ENCODE peak calls at places on chromosomes 1 and 21, in five cellular contexts. One of them, this sample, is unnamed.

GRCh38 chr1:44138239-44138638 is 3.2 kb downstream of the KLF18 start:
- DNase-seq in CD4-positive, alpha-beta memory T cell: no peak
- DNase-seq in nephron progenitor cell: no peak
- DNase-seq in uterus: no peak
- DNase-seq in HEK293T: no peak
- DNase-seq in this sample: no peak

GRCh38 chr1:39508857-39509305 is 17.4 kb downstream of the BMP8A start:
- DNase-seq in CD4-positive, alpha-beta memory T cell: no peak
- DNase-seq in nephron progenitor cell: no peak
- DNase-seq in uterus: no peak
- DNase-seq in HEK293T: no peak
- DNase-seq in this sample: no peak

GRCh38 chr1:183012301-183012994 is 10.8 kb upstream of the LAMC1 start:
- DNase-seq in CD4-positive, alpha-beta memory T cell: no peak
- DNase-seq in nephron progenitor cell: no peak
- DNase-seq in uterus: no peak
- DNase-seq in HEK293T: no peak
- DNase-seq in this sample: no peak

GRCh38 chr1:172332230-172332629 is 88.3 kb upstream of the C1orf105 start:
- DNase-seq in CD4-positive, alpha-beta memory T cell: no peak
- DNase-seq in nephron progenitor cell: no peak
- DNase-seq in uterus: no peak
- DNase-seq in HEK293T: no peak
- DNase-seq in this sample: no peak

GRCh38 chr1:99661780-99662179 is 15.9 kb downstream of the PALMD start:
- DNase-seq in CD4-positive, alpha-beta memory T cell: no peak
- DNase-seq in nephron progenitor cell: no peak
- DNase-seq in uterus: no peak
- DNase-seq in HEK293T: no peak
- DNase-seq in this sample: no peak

GRCh38 chr1:200437556-200438203 is 27.8 kb upstream of the ZNF281 start:
- DNase-seq in CD4-positive, alpha-beta memory T cell: peak
- DNase-seq in nephron progenitor cell: no peak
- DNase-seq in uterus: no peak
- DNase-seq in HEK293T: no peak
- DNase-seq in this sample: no peak

GRCh38 chr1:1890506-1891348 is at the start of gene GNB1:
- DNase-seq in CD4-positive, alpha-beta memory T cell: peak
- DNase-seq in nephron progenitor cell: peak
- DNase-seq in uterus: peak
- DNase-seq in HEK293T: peak
- DNase-seq in this sample: peak

GRCh38 chr1:234214129-234214910 is 158.9 kb upstream of the COA6 start:
- DNase-seq in CD4-positive, alpha-beta memory T cell: peak
- DNase-seq in nephron progenitor cell: peak
- DNase-seq in uterus: no peak
- DNase-seq in HEK293T: peak
- DNase-seq in this sample: no peak

GRCh38 chr1:61504840-61505239 is 220.1 kb downstream of the TM2D1 start:
- DNase-seq in CD4-positive, alpha-beta memory T cell: no peak
- DNase-seq in nephron progenitor cell: no peak
- DNase-seq in uterus: no peak
- DNase-seq in HEK293T: peak
- DNase-seq in this sample: no peak

GRCh38 chr1:192811594-192812239 is 2.9 kb downstream of the RGS2 start:
- DNase-seq in CD4-positive, alpha-beta memory T cell: no peak
- DNase-seq in nephron progenitor cell: no peak
- DNase-seq in uterus: no peak
- DNase-seq in HEK293T: no peak
- DNase-seq in this sample: no peak

GRCh38 chr21:43991447-43991991 is 20.6 kb upstream of the TRAPPC10 start:
- DNase-seq in CD4-positive, alpha-beta memory T cell: no peak
- DNase-seq in nephron progenitor cell: no peak
- DNase-seq in uterus: no peak
- DNase-seq in HEK293T: no peak
- DNase-seq in this sample: no peak

GRCh38 chr21:44831227-44831626 is 13.4 kb upstream of the SUMO3 start:
- DNase-seq in CD4-positive, alpha-beta memory T cell: no peak
- DNase-seq in nephron progenitor cell: no peak
- DNase-seq in uterus: no peak
- DNase-seq in HEK293T: no peak
- DNase-seq in this sample: no peak

GRCh38 chr1:26169201-26169600 is 438 bp upstream of the C1orf232 start:
- DNase-seq in CD4-positive, alpha-beta memory T cell: no peak
- DNase-seq in nephron progenitor cell: no peak
- DNase-seq in uterus: no peak
- DNase-seq in HEK293T: no peak
- DNase-seq in this sample: no peak

GRCh38 chr1:87279966-87280535 is 48.6 kb upstream of the LMO4 start:
- DNase-seq in CD4-positive, alpha-beta memory T cell: no peak
- DNase-seq in nephron progenitor cell: no peak
- DNase-seq in uterus: no peak
- DNase-seq in HEK293T: no peak
- DNase-seq in this sample: peak

GRCh38 chr1:200062143-200062542 is 34.6 kb downstream of the NR5A2 start:
- DNase-seq in CD4-positive, alpha-beta memory T cell: no peak
- DNase-seq in nephron progenitor cell: no peak
- DNase-seq in uterus: no peak
- DNase-seq in HEK293T: no peak
- DNase-seq in this sample: no peak

This sample was measured in erythroblast.